ENCODE peak calls at places on chromosome 7, in eight cellular contexts. One of them, this sample, is unnamed.

GRCh38 chr7:18086165-18087030 is 58.8 kb upstream of the PRPS1L1 start:
- DNase-seq in heart right ventricle: peak; percentile 39
- DNase-seq in fibroblast of lung: peak; percentile 41
- DNase-seq in GM12878: no peak
- DNase-seq in cardiac fibroblast: peak; percentile 13
- DNase-seq in neural progenitor cell: peak; percentile 80
- DNase-seq in HFF-Myc: no peak
- DNase-seq in GM06990: peak; percentile 17
- DNase-seq in this sample: no peak

GRCh38 chr7:88109612-88110011 is 110.2 kb downstream of the SRI start:
- DNase-seq in heart right ventricle: no peak
- DNase-seq in fibroblast of lung: no peak
- DNase-seq in GM12878: no peak
- DNase-seq in cardiac fibroblast: no peak
- DNase-seq in neural progenitor cell: no peak
- DNase-seq in HFF-Myc: no peak
- DNase-seq in GM06990: no peak
- DNase-seq in this sample: no peak

GRCh38 chr7:123612024-123612423 is 10.4 kb downstream of the ASB15 start:
- DNase-seq in heart right ventricle: no peak
- DNase-seq in fibroblast of lung: no peak
- DNase-seq in GM12878: no peak
- DNase-seq in cardiac fibroblast: no peak
- DNase-seq in neural progenitor cell: no peak
- DNase-seq in HFF-Myc: no peak
- DNase-seq in GM06990: no peak
- DNase-seq in this sample: no peak

GRCh38 chr7:150322833-150323681 is at the start of the genes ACTR3C and LRRC61:
- DNase-seq in heart right ventricle: peak; percentile 59
- DNase-seq in fibroblast of lung: peak; percentile 29
- DNase-seq in GM12878: no peak
- DNase-seq in cardiac fibroblast: no peak
- DNase-seq in neural progenitor cell: peak; percentile 57
- DNase-seq in HFF-Myc: no peak
- DNase-seq in GM06990: peak; percentile 90
- DNase-seq in this sample: peak; percentile 64

GRCh38 chr7:92988051-92988450 is 129.7 kb downstream of the SAMD9 start:
- DNase-seq in heart right ventricle: no peak
- DNase-seq in fibroblast of lung: peak; percentile 64
- DNase-seq in GM12878: no peak
- DNase-seq in cardiac fibroblast: peak; percentile 74
- DNase-seq in neural progenitor cell: peak; percentile 23
- DNase-seq in HFF-Myc: peak; percentile 56
- DNase-seq in GM06990: no peak
- DNase-seq in this sample: no peak

GRCh38 chr7:92276486-92276885 is 30.7 kb downstream of the ANKIB1 start:
- DNase-seq in heart right ventricle: no peak
- DNase-seq in fibroblast of lung: no peak
- DNase-seq in GM12878: peak; percentile 51
- DNase-seq in cardiac fibroblast: no peak
- DNase-seq in neural progenitor cell: no peak
- DNase-seq in HFF-Myc: no peak
- DNase-seq in GM06990: peak; percentile 56
- DNase-seq in this sample: no peak

GRCh38 chr7:66313913-66314568 is 108.9 kb downstream of the TPST1 start:
- DNase-seq in heart right ventricle: no peak
- DNase-seq in fibroblast of lung: no peak
- DNase-seq in GM12878: no peak
- DNase-seq in cardiac fibroblast: no peak
- DNase-seq in neural progenitor cell: no peak
- DNase-seq in HFF-Myc: no peak
- DNase-seq in GM06990: no peak
- DNase-seq in this sample: no peak

GRCh38 chr7:82578430-82578829 is 134.9 kb upstream of the CACNA2D1 start:
- DNase-seq in heart right ventricle: no peak
- DNase-seq in fibroblast of lung: peak; percentile 55
- DNase-seq in GM12878: no peak
- DNase-seq in cardiac fibroblast: peak; percentile 62
- DNase-seq in neural progenitor cell: no peak
- DNase-seq in HFF-Myc: no peak
- DNase-seq in GM06990: no peak
- DNase-seq in this sample: no peak

GRCh38 chr7:147708871-147709270 is 881.7 kb upstream of the C7orf33 start:
- DNase-seq in heart right ventricle: no peak
- DNase-seq in fibroblast of lung: no peak
- DNase-seq in GM12878: no peak
- DNase-seq in cardiac fibroblast: no peak
- DNase-seq in neural progenitor cell: no peak
- DNase-seq in HFF-Myc: no peak
- DNase-seq in GM06990: no peak
- DNase-seq in this sample: no peak

GRCh38 chr7:106054133-106054532 is 58.0 kb downstream of the SYPL1 start:
- DNase-seq in heart right ventricle: no peak
- DNase-seq in fibroblast of lung: no peak
- DNase-seq in GM12878: no peak
- DNase-seq in cardiac fibroblast: no peak
- DNase-seq in neural progenitor cell: no peak
- DNase-seq in HFF-Myc: no peak
- DNase-seq in GM06990: no peak
- DNase-seq in this sample: no peak

GRCh38 chr7:101626069-101626671 is 2.9 kb downstream of the MYL10 start:
- DNase-seq in heart right ventricle: no peak
- DNase-seq in fibroblast of lung: no peak
- DNase-seq in GM12878: no peak
- DNase-seq in cardiac fibroblast: no peak
- DNase-seq in neural progenitor cell: no peak
- DNase-seq in HFF-Myc: no peak
- DNase-seq in GM06990: no peak
- DNase-seq in this sample: no peak

DNA sequence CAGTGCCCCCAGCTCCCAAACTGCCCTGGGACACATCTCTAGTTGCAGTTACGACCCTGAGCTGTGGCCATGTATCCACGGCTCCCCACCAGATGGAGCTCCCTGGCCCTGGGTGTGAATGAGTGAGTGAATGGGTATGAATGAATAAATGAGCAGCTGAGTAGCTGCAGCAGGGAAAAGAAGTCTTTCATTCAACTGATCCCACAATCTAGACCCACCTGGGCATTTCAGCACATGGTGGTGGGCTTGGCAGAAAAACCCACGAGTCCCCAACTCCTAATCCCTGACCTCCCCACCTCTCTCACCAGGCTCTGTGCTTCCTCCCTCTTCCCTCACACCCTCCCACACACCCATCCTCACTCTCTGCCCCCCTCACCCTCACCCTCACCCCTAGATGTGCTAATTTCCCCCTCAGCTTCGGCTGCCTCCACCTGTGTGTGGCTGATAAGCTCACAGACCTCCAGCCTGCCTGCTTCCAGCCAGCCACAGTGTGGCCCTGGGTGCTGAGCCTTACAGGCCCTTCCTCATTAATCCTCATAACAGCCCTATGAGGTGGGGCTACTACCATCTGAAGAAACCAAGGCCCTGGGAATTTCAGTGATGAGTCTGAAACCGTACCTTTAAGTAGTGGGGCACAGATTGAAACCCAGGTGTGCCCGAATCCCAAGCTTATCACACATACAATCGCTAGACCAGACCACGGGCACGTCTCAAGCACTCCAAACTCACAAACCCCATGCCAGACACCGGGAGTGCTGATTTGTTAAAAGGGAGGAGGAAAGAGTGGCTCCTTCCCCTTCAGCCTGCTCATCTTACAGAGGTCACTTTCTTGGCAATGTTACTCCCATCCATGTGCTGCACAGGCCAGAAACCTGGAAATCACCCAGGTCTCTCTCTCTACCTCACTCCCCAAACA is 2.2 kb upstream of the ATP6V1F start:
- DNase-seq in heart right ventricle: no peak
- DNase-seq in fibroblast of lung: peak; percentile 63
- DNase-seq in GM12878: no peak
- DNase-seq in cardiac fibroblast: peak; percentile 40
- DNase-seq in neural progenitor cell: peak; percentile 27
- DNase-seq in HFF-Myc: peak; percentile 78
- DNase-seq in GM06990: no peak
- DNase-seq in this sample: no peak
- TF ChIP-seq CTCF in heart right ventricle: no peak
- TF ChIP-seq CTCF in fibroblast of lung: no peak
- TF ChIP-seq CTCF in GM12878: peak; percentile 6
- TF ChIP-seq CTCF in cardiac fibroblast: peak; percentile 28
- TF ChIP-seq CTCF in neural progenitor cell: peak; percentile 27
- TF ChIP-seq CTCF in HFF-Myc: peak; percentile 36
- TF ChIP-seq CTCF in GM06990: peak; percentile 22
- TF ChIP-seq CTCF in this sample: no peak

DNA sequence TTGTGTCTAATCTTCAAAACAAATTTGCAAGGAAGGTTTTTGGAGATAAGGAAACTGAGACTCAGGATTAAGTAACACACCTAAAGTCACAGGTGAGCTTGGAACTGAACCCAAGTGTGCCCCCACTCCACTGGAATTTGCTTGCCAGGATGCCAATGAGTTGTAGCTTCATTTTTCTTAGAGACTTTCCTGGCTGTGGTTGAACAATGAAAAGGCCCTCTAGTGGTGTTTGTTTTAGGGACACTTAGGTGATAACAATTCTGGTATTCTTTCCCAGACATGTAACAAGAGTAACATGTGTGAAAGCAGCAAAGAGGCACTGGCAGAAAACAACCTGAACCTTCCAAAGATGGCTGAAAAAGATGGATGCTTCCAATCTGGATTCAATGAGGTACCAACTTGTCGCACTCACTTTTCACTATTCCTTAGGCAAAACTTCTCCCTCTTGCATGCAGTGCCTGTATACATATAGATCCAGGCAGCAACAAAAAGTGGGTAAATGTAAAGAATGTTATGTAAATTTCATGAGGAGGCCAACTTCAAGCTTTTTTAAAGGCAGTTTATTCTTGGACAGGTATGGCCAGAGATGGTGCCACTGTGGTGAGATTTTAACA is 1.5 kb downstream of the IL6 start:
- DNase-seq in heart right ventricle: no peak
- DNase-seq in fibroblast of lung: peak; percentile 64
- DNase-seq in GM12878: no peak
- DNase-seq in cardiac fibroblast: peak; percentile 84
- DNase-seq in neural progenitor cell: peak; percentile 51
- DNase-seq in HFF-Myc: peak; percentile 54
- DNase-seq in GM06990: no peak
- DNase-seq in this sample: no peak
- TF ChIP-seq CTCF in heart right ventricle: peak; percentile 43
- TF ChIP-seq CTCF in fibroblast of lung: peak; percentile 40
- TF ChIP-seq CTCF in GM12878: peak; percentile 53
- TF ChIP-seq CTCF in cardiac fibroblast: peak; percentile 61
- TF ChIP-seq CTCF in neural progenitor cell: peak; percentile 58
- TF ChIP-seq CTCF in HFF-Myc: peak; percentile 63
- TF ChIP-seq CTCF in GM06990: peak; percentile 64
- TF ChIP-seq CTCF in this sample: peak; percentile 38

DNA sequence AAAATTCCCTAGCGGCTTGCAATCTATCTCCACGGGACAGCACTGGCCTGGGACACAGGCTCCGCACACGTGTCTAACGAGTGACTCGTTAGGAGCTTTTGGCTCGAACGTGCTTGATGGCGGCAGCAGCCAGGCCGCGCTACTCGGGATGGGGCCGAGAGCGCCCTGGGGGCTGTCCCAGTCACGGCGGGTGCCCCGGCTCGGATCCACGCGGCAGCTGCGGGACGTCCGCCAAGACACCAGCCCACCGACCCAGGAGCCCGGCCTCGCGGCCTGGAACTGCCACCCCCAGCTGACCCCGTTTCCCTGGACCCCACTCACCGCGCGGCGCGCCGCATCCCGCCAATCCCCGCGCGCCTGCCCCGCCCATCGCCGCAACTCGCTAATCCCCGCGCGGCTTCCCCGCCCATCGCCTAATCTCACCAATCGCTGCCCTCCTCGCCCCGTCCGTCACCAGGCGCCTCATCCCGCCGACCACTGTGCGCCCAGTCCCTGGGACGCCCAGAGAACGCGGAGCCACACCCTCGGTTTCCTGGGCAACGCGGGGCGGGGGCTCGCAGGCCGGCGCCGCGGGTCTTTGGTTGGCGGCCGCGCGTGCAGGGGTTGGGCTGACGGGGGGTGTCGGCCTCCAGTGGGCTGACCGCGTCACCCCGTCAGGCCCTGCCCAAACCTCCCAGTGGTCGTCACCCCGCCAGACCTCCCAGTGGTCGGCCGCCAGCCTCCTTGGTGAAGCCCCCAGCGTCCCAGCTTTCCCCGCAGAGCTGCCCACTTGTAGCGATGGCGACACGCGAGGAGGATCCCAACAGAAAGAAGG is at the start of gene POLD2:
- DNase-seq in heart right ventricle: peak; percentile 99
- DNase-seq in fibroblast of lung: peak; percentile 96
- DNase-seq in GM12878: peak; percentile 79
- DNase-seq in cardiac fibroblast: peak; percentile 95
- DNase-seq in neural progenitor cell: peak; percentile 99
- DNase-seq in HFF-Myc: peak; percentile 81
- DNase-seq in GM06990: peak; percentile 96
- DNase-seq in this sample: peak; percentile 100
- TF ChIP-seq CTCF in heart right ventricle: no peak
- TF ChIP-seq CTCF in fibroblast of lung: no peak
- TF ChIP-seq CTCF in GM12878: no peak
- TF ChIP-seq CTCF in cardiac fibroblast: no peak
- TF ChIP-seq CTCF in neural progenitor cell: peak; percentile 4
- TF ChIP-seq CTCF in HFF-Myc: no peak
- TF ChIP-seq CTCF in GM06990: no peak
- TF ChIP-seq CTCF in this sample: no peak

DNA sequence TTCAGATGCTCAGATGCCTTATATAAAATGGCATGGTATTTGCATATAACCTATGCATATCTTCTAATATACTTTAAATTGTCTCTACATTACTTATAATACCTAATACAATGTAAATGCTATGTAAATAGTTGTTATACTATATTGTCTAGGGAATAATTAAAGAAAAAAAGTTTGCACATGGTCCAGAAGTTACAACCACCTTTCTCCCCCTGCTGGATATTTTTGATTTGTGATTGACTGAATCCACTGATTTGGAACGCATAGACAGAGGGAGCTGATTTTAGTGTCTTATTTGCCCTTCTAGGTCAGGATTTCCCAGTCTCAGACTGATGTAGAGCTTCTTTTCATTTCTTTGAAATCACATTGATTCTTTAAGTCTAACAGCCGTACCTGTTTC is 31.8 kb downstream of the MDFIC start:
- DNase-seq in heart right ventricle: no peak
- DNase-seq in fibroblast of lung: no peak
- DNase-seq in GM12878: no peak
- DNase-seq in cardiac fibroblast: no peak
- DNase-seq in neural progenitor cell: no peak
- DNase-seq in HFF-Myc: no peak
- DNase-seq in GM06990: no peak
- DNase-seq in this sample: no peak
- TF ChIP-seq CTCF in heart right ventricle: no peak
- TF ChIP-seq CTCF in fibroblast of lung: no peak
- TF ChIP-seq CTCF in GM12878: no peak
- TF ChIP-seq CTCF in cardiac fibroblast: no peak
- TF ChIP-seq CTCF in neural progenitor cell: no peak
- TF ChIP-seq CTCF in HFF-Myc: no peak
- TF ChIP-seq CTCF in GM06990: no peak
- TF ChIP-seq CTCF in this sample: no peak

This sample was measured in D721Med.